ENCODE peak calls at places on chromosomes 12 and 14, in eight cellular contexts. R, Q, A, G, P, S, L and C are unnamed samples. For H3K9me3, the result is how much of the 10 kb centered on the place peaks cover.

GRCh38 chr14:68216957-68217356 is 397.4 kb downstream of the RAD51B start:
- DNase-seq in P (no peak), R (no peak), S (no peak), L (no peak), Q (no peak), G (no peak), A (no peak), C (no peak)

GRCh38 chr12:67515679-67516363 is 132.7 kb upstream of the DYRK2 start:
- DNase-seq in S (peak), G (no peak), Q (no peak), A (peak), P (peak), R (no peak), L (peak), C (no peak)

GRCh38 chr14:102923201-102923919 is 897 bp downstream of the AMN start:
- DNase-seq in P (peak), Q (no peak), A (no peak), L (peak), R (no peak), G (no peak), S (no peak), C (no peak)

GRCh38 chr12:62221107-62221506 is 39.1 kb upstream of the USP15 start:
- DNase-seq in Q (no peak), R (no peak), G (no peak), S (no peak), A (no peak), L (no peak), P (no peak), C (no peak)

GRCh38 chr12:67486671-67487070 is 161.9 kb upstream of the DYRK2 start:
- DNase-seq in A (no peak), G (no peak), L (no peak), Q (no peak), P (no peak), R (no peak), S (no peak), C (no peak)

GRCh38 chr12:50517456-50518048 is 12.8 kb downstream of the DIP2B start:
- DNase-seq in Q (no peak), L (no peak), S (no peak), G (no peak), R (no peak), A (no peak), P (no peak), C (no peak)

GRCh38 chr12:2083561-2083960 is 30.8 kb downstream of the CACNA1C start:
- DNase-seq in R (no peak), G (no peak), L (no peak), Q (no peak), A (no peak), P (no peak), S (no peak), C (no peak)

GRCh38 chr12:13404111-13404628 is 207.6 kb downstream of the EMP1 start:
- DNase-seq in Q (no peak), L (no peak), S (no peak), G (no peak), P (no peak), A (no peak), R (no peak), C (no peak)

GRCh38 chr14:21097616-21098133 is 780 bp downstream of the ZNF219 start:
- DNase-seq in Q (no peak), L (no peak), A (peak), R (peak), S (no peak), G (no peak), P (peak), C (peak)

GRCh38 chr14:44803239-44803905 is 158.4 kb downstream of the KLHL28 start:
- DNase-seq in A (no peak), Q (peak), S (no peak), R (no peak), G (peak), P (peak), L (peak), C (no peak)

GRCh38 chr14:94100847-94101246 is 9.7 kb upstream of the IFI27 start:
- DNase-seq in P (peak), L (no peak), S (no peak), A (no peak), Q (peak), R (no peak), G (no peak), C (no peak)

GRCh38 chr12:31222620-31223222 is 103.2 kb downstream of the SINHCAF start:
- DNase-seq in A (no peak), L (no peak), S (no peak), Q (no peak), R (no peak), G (no peak), P (no peak), C (no peak)

GRCh38 chr12:108440736-108441135 is 74.3 kb upstream of the FICD start:
- DNase-seq in P (no peak), A (no peak), Q (no peak), S (no peak), G (no peak), R (no peak), L (no peak), C (no peak)

GRCh38 chr14:68392393-68393085 is 400.3 kb downstream of the ZFP36L1 start:
- DNase-seq in Q (no peak), L (no peak), P (peak), R (no peak), G (peak), S (peak), A (peak), C (peak)

GRCh38 chr12:2960432-2960956 is 1.3 kb downstream of the TEAD4 start:
- DNase-seq in R (no peak), P (peak), G (no peak), Q (peak), S (no peak), A (no peak), L (no peak), C (no peak)

DNA sequence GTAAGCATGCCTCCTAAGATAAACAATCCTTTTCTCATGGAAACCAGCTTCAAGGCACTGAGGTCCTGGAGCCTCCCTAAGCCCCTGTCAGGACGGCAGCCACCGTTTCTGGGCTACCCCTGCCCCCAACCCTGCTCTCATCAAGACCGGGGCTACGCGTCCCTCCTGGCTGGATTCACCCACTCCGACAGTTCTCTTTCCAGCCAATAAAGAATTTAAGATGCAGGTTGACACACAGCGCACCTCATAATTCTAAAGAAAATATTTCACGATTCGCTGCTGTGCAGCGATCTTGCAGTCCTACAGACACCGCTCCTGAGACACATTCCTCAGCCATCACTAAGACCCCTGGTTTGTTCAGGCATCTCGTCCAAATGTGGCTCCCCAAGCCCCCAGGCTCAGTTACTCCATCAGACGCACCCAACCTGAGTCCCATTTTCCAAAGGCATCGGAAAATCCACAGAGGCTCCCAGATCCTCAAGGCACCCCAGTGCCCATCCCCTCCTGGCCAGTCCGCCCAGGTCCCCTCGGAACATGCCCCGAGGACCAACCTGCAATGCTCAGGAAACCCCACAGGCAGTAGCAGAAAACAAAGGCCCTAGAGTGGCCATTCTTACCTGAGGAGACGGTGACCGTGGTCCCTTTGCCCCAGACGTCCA is 336.3 kb downstream of the TMEM121 start:
- DNase-seq in G (no peak), Q (no peak), P (no peak), A (no peak), L (no peak), R (peak), S (peak), C (no peak)
- H3K9me3 ChIP-seq in G (under half), Q (half or more), P (under half), A (under half), L (under half), R (under half), S (under half), C (under half)

DNA sequence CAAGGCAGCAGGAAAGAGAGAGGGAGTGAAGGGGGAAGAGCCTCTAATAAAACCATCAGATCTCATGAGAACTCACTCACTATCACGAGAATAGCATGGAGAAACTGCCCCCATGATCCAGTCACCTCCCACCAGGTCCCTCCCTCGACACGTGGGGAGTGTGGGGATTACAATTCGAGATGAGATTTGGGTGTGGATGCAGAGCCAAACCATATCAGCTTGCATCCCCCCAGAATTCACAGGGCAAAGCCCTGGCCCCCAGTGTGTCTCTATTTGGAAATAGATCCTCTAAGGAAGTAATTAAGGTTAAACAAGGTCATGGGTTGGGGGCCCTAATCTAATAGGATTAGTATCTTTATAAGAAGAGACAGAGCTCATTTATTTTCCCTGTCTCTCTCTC is 56.1 kb upstream of the TCL1A start:
- DNase-seq in R (no peak), L (no peak), S (no peak), A (no peak), G (no peak), Q (no peak), P (no peak), C (no peak)
- H3K9me3 ChIP-seq in R (under half), L (under half), S (under half), A (under half), G (under half), Q (under half), P (under half), C (under half)

DNA sequence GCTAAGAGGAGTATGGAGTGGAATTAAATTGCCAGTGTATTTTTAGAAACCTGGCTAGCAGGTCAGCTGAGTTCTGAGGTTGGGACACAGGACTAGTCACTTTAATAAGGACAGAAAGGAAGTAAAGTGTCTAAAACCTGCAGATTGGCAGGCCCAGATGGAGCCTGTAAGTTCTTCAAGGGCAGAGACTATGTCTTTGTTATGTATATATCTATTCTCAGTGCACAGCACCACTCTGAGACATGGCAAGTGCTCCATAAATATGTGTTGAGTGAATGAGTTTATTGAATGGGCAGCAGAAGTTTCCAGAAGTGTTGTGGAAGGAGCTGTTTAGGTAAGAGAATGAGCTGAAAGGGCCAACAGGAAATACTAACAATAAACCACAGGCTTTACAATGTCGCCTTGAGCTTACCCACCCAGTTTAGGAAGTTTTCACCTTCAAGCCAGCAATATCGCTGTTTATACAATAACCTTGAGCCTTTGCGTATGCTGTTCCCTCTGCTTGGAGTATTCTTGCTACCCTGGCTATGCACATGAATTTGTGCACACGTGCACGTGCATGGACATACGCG is 109.5 kb upstream of the TMPO start:
- DNase-seq in R (no peak), S (no peak), A (no peak), P (no peak), G (no peak), Q (no peak), L (no peak), C (no peak)
- H3K9me3 ChIP-seq in R (under half), S (under half), A (under half), P (under half), G (under half), Q (under half), L (under half), C (under half)

DNA sequence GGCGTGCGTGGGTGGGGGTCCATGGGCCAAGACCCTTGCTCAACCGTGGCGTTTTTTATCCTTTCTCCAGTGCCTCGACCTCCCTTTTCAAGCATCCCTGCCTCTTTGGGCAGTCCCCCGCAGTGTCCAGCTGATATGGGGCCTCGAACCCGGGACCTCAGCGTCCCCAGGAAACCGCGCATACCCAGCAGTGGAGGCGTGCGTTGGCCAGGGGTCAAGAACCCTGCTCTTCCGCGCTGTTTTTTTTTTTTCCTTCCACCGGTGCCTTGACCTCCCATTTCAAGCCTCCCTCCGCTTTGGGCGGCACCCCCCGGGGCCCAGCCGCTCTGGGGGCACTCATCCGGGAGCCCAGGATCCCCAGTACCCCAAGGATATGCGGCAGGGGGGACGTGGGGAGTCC is 325.8 kb downstream of the ALG10 start:
- DNase-seq in A (no peak), R (no peak), P (no peak), G (no peak), Q (no peak), S (no peak), L (no peak), C (no peak)
- H3K9me3 ChIP-seq in A (under half), R (under half), P (under half), G (under half), Q (under half), S (half or more), L (under half), C (under half)

DNA sequence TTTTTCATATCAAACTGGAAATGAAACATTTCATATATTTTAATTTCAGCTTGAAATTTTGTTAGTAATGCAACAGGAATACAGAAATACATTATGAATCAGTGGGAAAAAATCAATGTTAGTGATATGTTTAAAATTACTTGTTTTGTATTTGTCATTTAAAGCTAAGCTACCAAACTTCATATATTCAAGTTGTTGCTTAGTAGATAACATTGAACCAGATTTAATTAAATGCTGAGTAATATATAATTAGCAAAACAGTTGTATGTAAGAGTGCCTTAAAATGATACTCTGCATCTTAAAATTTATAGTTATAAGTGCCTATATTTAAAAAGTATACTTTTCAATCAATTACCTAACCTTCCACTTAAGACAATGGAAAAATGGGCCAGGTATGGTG is 5.0 kb downstream of the CHURC1 start:
- DNase-seq in S (no peak), G (no peak), P (no peak), A (no peak), Q (no peak), L (no peak), R (no peak), C (no peak)
- H3K9me3 ChIP-seq in S (under half), G (under half), P (under half), A (under half), Q (under half), L (under half), R (under half), C (under half)